ENCODE peak calls at places on chromosomes 16 and 17, in eight cellular contexts. P is progenitor cell of endocrine pancreas; D is activated CD8-positive, alpha-beta T cell treated with anti-CD3 and anti-CD28 coated beads for 36 hours; L is tibial artery; W is uterus; N is K562; V is AG09319; G is mammary epithelial cell. H is an unnamed sample.

GRCh38 chr16:30028438-30029093 is 2.5 kb downstream of the TLCD3B start:
- DNase-seq in G (no peak), W (no peak), L (no peak), P (peak), V (no peak), N (peak), D (peak), H (no peak)

GRCh38 chr16:2963074-2963610 is 933 bp upstream of the KREMEN2 start:
- DNase-seq in P (no peak), W (no peak), L (no peak), V (no peak), N (peak), D (no peak), G (no peak), H (no peak)

GRCh38 chr16:30927789-30928378 is 4.5 kb downstream of the FBXL19 start:
- DNase-seq in G (peak), D (peak), V (no peak), P (peak), N (peak), W (peak), L (no peak), H (no peak)

GRCh38 chr16:79997257-79997656 is 396.7 kb upstream of the MAF start:
- DNase-seq in G (no peak), W (no peak), V (no peak), D (peak), P (no peak), N (peak), L (no peak), H (no peak)

GRCh38 chr17:36975922-36976515 is 27.3 kb downstream of the AATF start:
- DNase-seq in D (no peak), L (no peak), N (no peak), P (no peak), G (peak), V (no peak), W (no peak), H (no peak)

GRCh38 chr17:73352261-73352660 is 40.5 kb upstream of the CDC42EP4 start:
- DNase-seq in D (no peak), G (no peak), W (no peak), V (no peak), L (no peak), P (no peak), N (no peak), H (no peak)

GRCh38 chr17:83113381-83113780 is 34.0 kb downstream of the METRNL start:
- DNase-seq in L (no peak), N (no peak), P (no peak), D (no peak), G (no peak), V (no peak), W (no peak), H (no peak)

GRCh38 chr16:23962001-23962400 is 126.2 kb downstream of the PRKCB start:
- DNase-seq in P (no peak), N (no peak), G (no peak), W (no peak), D (peak), V (no peak), L (no peak), H (no peak)

GRCh38 chr17:2023692-2024571 is 1.2 kb downstream of the RTN4RL1 start:
- DNase-seq in P (peak), N (peak), L (peak), W (peak), V (no peak), D (peak), G (peak), H (no peak)

GRCh38 chr17:59330314-59330942 is 1.0 kb upstream of the YPEL2 start:
- DNase-seq in L (peak), W (peak), N (no peak), V (no peak), D (peak), P (peak), G (no peak), H (peak)

GRCh38 chr17:27756467-27757371 is 43.6 kb downstream of the NOS2 start:
- DNase-seq in V (peak), N (peak), L (peak), W (peak), P (peak), D (peak), G (peak), H (no peak)

GRCh38 chr17:57366177-57366557 is 109.8 kb downstream of the MSI2 start:
- DNase-seq in W (no peak), G (no peak), N (peak), P (no peak), D (no peak), V (no peak), L (no peak), H (no peak)

GRCh38 chr17:61202564-61202963 is 197.1 kb upstream of the TBX2 start:
- DNase-seq in L (no peak), W (no peak), P (no peak), D (no peak), N (no peak), V (no peak), G (no peak), H (peak)

GRCh38 chr16:19861811-19862327 is 22.8 kb downstream of the GPRC5B start:
- DNase-seq in P (no peak), V (no peak), W (no peak), D (no peak), N (no peak), L (no peak), G (no peak), H (no peak)

GRCh38 chr17:34547453-34548063 is 31.8 kb upstream of the TMEM132E start:
- DNase-seq in V (no peak), D (no peak), W (no peak), L (no peak), N (no peak), P (no peak), G (no peak), H (no peak)

GRCh38 chr16:75627856-75628255 is 4.8 kb upstream of the ADAT1 start:
- DNase-seq in N (no peak), W (no peak), G (no peak), L (no peak), V (no peak), P (no peak), D (no peak), H (no peak)

GRCh38 chr16:80971814-80972213 is 34.9 kb downstream of the CMC2 start:
- DNase-seq in P (no peak), L (no peak), G (no peak), N (no peak), V (no peak), D (no peak), W (no peak), H (no peak)

GRCh38 chr16:30725465-30725792 is 22.8 kb upstream of the PHKG2 start:
- DNase-seq in D (no peak), L (no peak), G (no peak), W (no peak), V (no peak), N (no peak), P (no peak), H (no peak)

GRCh38 chr17:77691216-77692085 is 267.1 kb upstream of the TNRC6C start:
- DNase-seq in L (no peak), G (no peak), V (no peak), W (no peak), D (no peak), N (no peak), P (no peak), H (no peak)

GRCh38 chr17:50672831-50673551 is 34.7 kb downstream of the ANKRD40 start:
- DNase-seq in N (no peak), G (peak), L (no peak), D (no peak), P (no peak), W (no peak), V (no peak), H (no peak)

GRCh38 chr17:45270828-45271418 is 9.0 kb upstream of the SPATA32 start:
- DNase-seq in D (peak), V (no peak), L (no peak), P (no peak), G (no peak), W (no peak), N (peak), H (no peak)

GRCh38 chr16:14148569-14148968 is 77.5 kb downstream of the MRTFB start:
- DNase-seq in W (no peak), L (no peak), D (no peak), V (no peak), N (no peak), P (no peak), G (peak), H (no peak)

GRCh38 chr16:27286446-27286845 is 17.9 kb upstream of the NSMCE1 start:
- DNase-seq in N (no peak), G (peak), V (peak), L (peak), W (no peak), D (no peak), P (no peak), H (peak)

GRCh38 chr17:47223460-47223859 is 14.3 kb downstream of the MYL4 start:
- DNase-seq in L (no peak), W (no peak), G (no peak), N (no peak), P (no peak), V (no peak), D (no peak), H (no peak)
- TF ChIP-seq CTCF in L (no peak), W (no peak), G (no peak), N (no peak), P (no peak), V (no peak), D (no peak), H (no peak)

GRCh38 chr17:17387017-17387416 is 83.8 kb downstream of the NT5M start:
- DNase-seq in L (no peak), N (no peak), W (no peak), P (no peak), V (no peak), G (peak), D (no peak), H (no peak)

GRCh38 chr17:17386143-17386800 is 83.1 kb downstream of the NT5M start:
- DNase-seq in W (no peak), V (no peak), P (no peak), N (no peak), G (no peak), D (no peak), L (no peak), H (no peak)

GRCh38 chr17:17385502-17385901 is 82.3 kb downstream of the NT5M start:
- DNase-seq in W (no peak), N (no peak), V (no peak), D (no peak), G (no peak), L (no peak), P (no peak), H (no peak)

GRCh38 chr17:17388657-17389496 is 85.7 kb downstream of the NT5M start:
- DNase-seq in L (no peak), V (no peak), D (no peak), G (no peak), W (no peak), N (no peak), P (no peak), H (no peak)

GRCh38 chr17:17387461-17388362 is 84.5 kb downstream of the NT5M start:
- DNase-seq in V (no peak), P (peak), L (no peak), N (peak), W (no peak), D (peak), G (peak), H (no peak)
- TF ChIP-seq CTCF in V (no peak), P (peak), L (no peak), N (peak), W (no peak), D (peak), G (peak), H (peak)

GRCh38 chr17:74698069-74698468 is 14.7 kb downstream of the CD300LF start:
- DNase-seq in N (no peak), G (no peak), D (no peak), V (no peak), P (no peak), L (no peak), W (no peak), H (no peak)
- TF ChIP-seq CTCF in N (no peak), G (no peak), D (no peak), V (no peak), P (no peak), L (no peak), W (no peak), H (no peak)

DNA sequence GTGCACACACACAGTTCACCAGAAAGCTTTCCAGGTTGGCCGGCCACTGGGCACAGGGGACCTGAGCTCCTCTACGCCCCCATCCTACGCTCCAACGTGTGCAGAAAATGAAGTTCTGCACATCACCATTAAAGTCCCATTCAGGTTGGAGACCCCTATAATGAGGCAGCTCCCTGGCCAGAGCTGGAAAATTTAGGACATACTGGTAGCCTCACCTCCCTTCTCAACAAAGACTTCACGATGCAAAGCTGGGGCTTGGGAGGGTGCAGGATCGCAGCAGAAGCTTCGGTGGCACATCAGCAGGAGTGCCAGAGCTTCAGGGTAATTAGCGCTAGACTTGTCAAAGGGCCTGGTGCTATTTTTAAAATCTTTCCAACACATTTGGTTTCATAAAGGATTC is 15.4 kb upstream of the CALB2 start:
- DNase-seq in N (no peak), W (no peak), V (no peak), D (no peak), P (no peak), G (no peak), L (no peak), H (no peak)
- TF ChIP-seq CTCF in N (no peak), W (no peak), V (no peak), D (no peak), P (no peak), G (no peak), L (no peak), H (no peak)

GRCh38 chr17:17797119-17797809 is 39.5 kb downstream of the SREBF1 start:
- DNase-seq in D (no peak), G (no peak), V (no peak), L (no peak), P (no peak), N (no peak), W (no peak), H (no peak)

GRCh38 chr17:17801800-17802481 is 34.8 kb downstream of the SREBF1 start:
- DNase-seq in L (no peak), V (no peak), D (no peak), P (no peak), W (no peak), N (no peak), G (no peak), H (no peak)

GRCh38 chr17:17798573-17799255 is 38.1 kb downstream of the SREBF1 start:
- DNase-seq in P (no peak), W (no peak), G (no peak), L (no peak), N (no peak), D (no peak), V (no peak), H (no peak)

GRCh38 chr17:17798010-17798556 is 38.7 kb downstream of the SREBF1 start:
- DNase-seq in D (no peak), G (no peak), W (no peak), V (no peak), N (no peak), P (no peak), L (no peak), H (no peak)

GRCh38 chr17:17800504-17801021 is 36.2 kb downstream of the SREBF1 start:
- DNase-seq in W (no peak), D (no peak), V (no peak), P (no peak), G (no peak), L (no peak), N (no peak), H (no peak)
- TF ChIP-seq CTCF in W (no peak), D (no peak), V (no peak), P (no peak), G (no peak), L (no peak), N (no peak), H (no peak)

DNA sequence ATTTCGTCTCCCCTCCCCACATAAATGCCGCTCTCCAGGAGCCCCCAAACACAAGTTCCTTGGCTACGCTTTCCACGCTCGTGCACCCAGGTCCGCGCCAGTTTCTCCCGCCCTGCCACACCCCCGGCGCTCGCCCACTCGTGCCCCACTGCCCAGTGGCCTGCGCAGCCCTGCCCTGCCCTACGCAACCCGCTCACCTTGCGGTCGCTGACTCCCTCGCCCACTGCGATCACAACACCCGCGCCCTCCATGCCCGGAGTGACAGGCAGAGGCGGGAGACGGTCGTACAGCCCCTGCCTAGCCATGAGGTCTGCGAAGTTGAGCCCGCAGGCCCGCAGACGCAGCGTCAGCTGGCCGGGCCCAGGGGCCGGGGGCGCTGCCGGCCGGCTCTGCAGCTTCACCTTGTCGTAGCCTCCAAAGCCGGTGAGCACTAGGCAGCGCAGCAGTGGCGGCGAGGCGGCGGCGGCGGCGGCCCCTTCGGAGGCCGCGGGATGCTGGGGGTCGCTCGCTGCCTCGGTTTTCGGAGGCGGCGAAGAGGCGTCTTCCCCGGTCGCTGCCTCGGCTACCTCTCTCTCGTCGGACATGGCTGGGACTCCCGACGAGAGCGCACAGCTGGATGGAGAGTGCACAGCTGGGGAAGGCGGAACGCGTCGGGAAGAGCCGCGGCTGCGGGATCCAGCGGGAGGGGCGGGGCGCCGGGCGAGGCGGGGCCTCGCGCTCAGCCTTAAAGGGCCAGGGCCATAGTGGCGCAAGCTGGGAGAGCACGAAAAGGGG is at the start of gene VAT1:
- DNase-seq in V (no peak), N (peak), P (peak), W (peak), L (peak), G (peak), D (peak), H (no peak)
- TF ChIP-seq CTCF in V (no peak), N (no peak), P (no peak), W (peak), L (no peak), G (no peak), D (no peak), H (no peak)

GRCh38 chr16:57091990-57092785 is at the start of gene CPNE2:
- DNase-seq in L (peak), N (peak), G (no peak), W (peak), P (peak), D (peak), V (no peak), H (no peak)

GRCh38 chr16:57094911-57095310 is 2.5 kb downstream of the CPNE2 start:
- DNase-seq in P (no peak), G (no peak), L (no peak), V (no peak), N (no peak), W (no peak), D (no peak), H (no peak)

GRCh38 chr16:57091200-57091989 is 988 bp upstream of the CPNE2 start:
- DNase-seq in L (peak), V (no peak), P (peak), N (no peak), D (no peak), G (peak), W (peak), H (peak)

GRCh38 chr16:57093845-57094564 is 1.6 kb downstream of the CPNE2 start:
- DNase-seq in L (no peak), N (no peak), P (no peak), V (no peak), D (no peak), G (no peak), W (no peak), H (no peak)

DNA sequence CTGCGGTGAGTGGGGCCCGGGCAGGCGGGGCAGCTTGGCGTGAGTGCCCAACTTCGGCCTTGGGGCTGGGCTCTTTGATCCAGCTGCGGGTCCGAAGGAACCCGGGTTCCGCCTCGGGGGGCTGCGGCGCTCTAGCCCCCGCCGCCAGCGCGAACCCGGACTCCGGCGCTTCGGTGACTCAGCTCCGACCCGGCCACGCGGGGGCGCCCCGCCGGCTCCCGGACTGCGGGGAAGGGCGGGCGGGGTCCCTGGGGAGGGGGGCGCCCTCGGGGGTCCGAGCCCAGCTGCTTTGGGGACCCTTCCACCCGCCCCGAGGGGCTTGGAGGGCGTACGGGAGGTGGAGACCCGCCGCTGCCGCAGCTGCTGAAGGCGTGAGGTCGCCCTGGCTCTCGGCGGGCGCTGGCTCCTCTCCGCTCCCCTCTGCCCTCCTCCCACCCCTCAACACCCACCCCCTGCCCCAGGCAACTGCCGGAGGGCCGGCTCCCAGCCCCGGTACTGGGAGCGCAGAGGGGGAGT is 461 bp downstream of the CPNE2 start:
- DNase-seq in L (no peak), P (peak), W (peak), G (no peak), D (peak), N (peak), V (no peak), H (no peak)
- TF ChIP-seq CTCF in L (peak), P (peak), W (peak), G (peak), D (peak), N (peak), V (peak), H (peak)

GRCh38 chr17:18190629-18191028 is 7.0 kb downstream of the ALKBH5 start:
- DNase-seq in P (no peak), W (no peak), D (no peak), V (no peak), L (no peak), G (no peak), N (no peak), H (no peak)

GRCh38 chr17:18191071-18191667 is 7.5 kb downstream of the ALKBH5 start:
- DNase-seq in V (no peak), P (no peak), D (no peak), W (no peak), G (no peak), N (no peak), L (no peak), H (no peak)

GRCh38 chr17:18194394-18194793 is 10.8 kb downstream of the ALKBH5 start:
- DNase-seq in N (no peak), W (no peak), V (no peak), L (no peak), P (no peak), D (no peak), G (no peak), H (no peak)

GRCh38 chr17:18194804-18195203 is 11.2 kb downstream of the ALKBH5 start:
- DNase-seq in L (no peak), W (no peak), G (no peak), P (no peak), V (no peak), D (no peak), N (no peak), H (no peak)

GRCh38 chr17:18191967-18192366 is 8.3 kb downstream of the ALKBH5 start:
- DNase-seq in L (no peak), N (no peak), G (no peak), W (no peak), V (no peak), P (no peak), D (peak), H (no peak)
- TF ChIP-seq CTCF in L (peak), N (peak), G (peak), W (no peak), V (peak), P (peak), D (no peak), H (peak)

H was measured in kidney epithelial cell.